ENCODE peak calls at places on chromosomes 16 and 17, in five cellular contexts. V is HepG2, I is K562, F is HCT116, Y is GM12878. S is an unnamed sample.

GRCh38 chr16:17927015-17927414 is 409.5 kb downstream of the NPIPA8 start:
- DNase-seq in V (no peak), I (no peak), F (no peak), Y (no peak), S (no peak)

GRCh38 chr16:59213952-59214351 is 479.8 kb upstream of the GOT2 start:
- DNase-seq in V (no peak), I (no peak), F (no peak), Y (no peak), S (no peak)

GRCh38 chr17:27800522-27800921 is at the start of gene NOS2:
- DNase-seq in V (peak; percentile 26), I (no peak), F (no peak), Y (no peak), S (no peak)

GRCh38 chr16:69424935-69425784 is 741 bp downstream of the CYB5B start:
- DNase-seq in V (no peak), I (no peak), F (no peak), Y (no peak), S (no peak)

GRCh38 chr17:37490638-37491614 is 1.2 kb downstream of the DUSP14 start:
- DNase-seq in V (peak; percentile 64), I (peak; percentile 55), F (peak; percentile 66), Y (no peak), S (peak; percentile 54)

GRCh38 chr17:1997146-1997586 is 28.0 kb downstream of the RTN4RL1 start:
- DNase-seq in V (peak; percentile 78), I (no peak), F (no peak), Y (no peak), S (no peak)

GRCh38 chr17:67069591-67070136 is 25.3 kb downstream of the CACNG1 start:
- DNase-seq in V (no peak), I (no peak), F (no peak), Y (no peak), S (no peak)

GRCh38 chr16:8849411-8850011 is 19.3 kb downstream of the CARHSP1 start:
- DNase-seq in V (no peak), I (no peak), F (no peak), Y (no peak), S (no peak)

GRCh38 chr17:58279016-58279671 is 1.6 kb downstream of the MPO start:
- DNase-seq in V (no peak), I (peak; percentile 47), F (no peak), Y (no peak), S (no peak)

GRCh38 chr17:67751101-67752074 is 33.7 kb downstream of the NOL11 start:
- DNase-seq in V (no peak), I (no peak), F (no peak), Y (no peak), S (peak; percentile 61)

GRCh38 chr17:27529230-27529796 is 73.1 kb downstream of the KSR1 start:
- DNase-seq in V (no peak), I (peak; percentile 44), F (no peak), Y (no peak), S (no peak)

GRCh38 chr16:35193956-35194355 is 1734.5 kb downstream of the TP53TG3F start:
- DNase-seq in V (no peak), I (no peak), F (no peak), Y (no peak), S (no peak)

GRCh38 chr17:28370035-28370743 is at the start of gene VTN:
- DNase-seq in V (peak; percentile 98), I (peak; percentile 64), F (no peak), Y (no peak), S (no peak)

GRCh38 chr16:4404247-4404966 is 12.0 kb downstream of the CORO7 start:
- DNase-seq in V (peak; percentile 51), I (peak; percentile 64), F (no peak), Y (no peak), S (peak; percentile 72)

GRCh38 chr17:26809033-26809432 is 484.9 kb upstream of the WSB1 start:
- DNase-seq in V (no peak), I (no peak), F (peak; percentile 10), Y (peak; percentile 9), S (no peak)

GRCh38 chr17:22266231-22266630 is 573.9 kb downstream of the KCNJ18 start:
- DNase-seq in V (no peak), I (peak; percentile 53), F (no peak), Y (no peak), S (no peak)

GRCh38 chr17:82298538-82299421 is 18.6 kb downstream of the CD7 start:
- DNase-seq in V (no peak), I (no peak), F (no peak), Y (no peak), S (peak; percentile 48)

GRCh38 chr16:70402916-70403659 is 35.8 kb downstream of the ST3GAL2 start:
- DNase-seq in V (peak; percentile 44), I (no peak), F (no peak), Y (no peak), S (no peak)

GRCh38 chr16:55501549-55502322 is 7.1 kb upstream of the LPCAT2 start:
- DNase-seq in V (no peak), I (peak; percentile 45), F (no peak), Y (no peak), S (peak; percentile 66)

GRCh38 chr17:61565213-61565612 is 25.8 kb downstream of the NACA2 start:
- DNase-seq in V (no peak), I (no peak), F (no peak), Y (no peak), S (no peak)

GRCh38 chr16:2339521-2340484 is 725 bp downstream of the ABCA3 start:
- DNase-seq in V (peak; percentile 15), I (peak; percentile 80), F (no peak), Y (no peak), S (peak; percentile 80)
- TF ChIP-seq EZH2 in V (no peak), I (no peak), F (no peak), Y (no peak), S (peak; percentile 86)

GRCh38 chr16:85028638-85029412 is 1.2 kb downstream of the KIAA0513 start:
- DNase-seq in V (no peak), I (no peak), F (no peak), Y (no peak), S (no peak)
- TF ChIP-seq ZNF274 in V (no peak), I (no peak), F (no peak), Y (no peak), S (no peak)

GRCh38 chr17:75894049-75894742 is 2.6 kb downstream of the TRIM65 start:
- DNase-seq in V (peak; percentile 65), I (no peak), F (no peak), Y (no peak), S (no peak)

GRCh38 chr17:75898065-75898464 is 1.3 kb upstream of the TRIM65 start:
- DNase-seq in V (no peak), I (no peak), F (no peak), Y (no peak), S (no peak)

GRCh38 chr17:75897076-75898019 is 597 bp upstream of the TRIM65 start:
- DNase-seq in V (no peak), I (no peak), F (no peak), Y (no peak), S (no peak)

GRCh38 chr17:75898791-75899190 is 2.0 kb upstream of the TRIM65 start:
- DNase-seq in V (no peak), I (no peak), F (no peak), Y (no peak), S (no peak)

GRCh38 chr17:75896360-75897075 is at the start of gene TRIM65:
- DNase-seq in V (peak; percentile 56), I (peak; percentile 92), F (no peak), Y (no peak), S (peak; percentile 92)
- TF ChIP-seq EZH2 in V (no peak), I (no peak), F (no peak), Y (no peak), S (no peak)

DNA sequence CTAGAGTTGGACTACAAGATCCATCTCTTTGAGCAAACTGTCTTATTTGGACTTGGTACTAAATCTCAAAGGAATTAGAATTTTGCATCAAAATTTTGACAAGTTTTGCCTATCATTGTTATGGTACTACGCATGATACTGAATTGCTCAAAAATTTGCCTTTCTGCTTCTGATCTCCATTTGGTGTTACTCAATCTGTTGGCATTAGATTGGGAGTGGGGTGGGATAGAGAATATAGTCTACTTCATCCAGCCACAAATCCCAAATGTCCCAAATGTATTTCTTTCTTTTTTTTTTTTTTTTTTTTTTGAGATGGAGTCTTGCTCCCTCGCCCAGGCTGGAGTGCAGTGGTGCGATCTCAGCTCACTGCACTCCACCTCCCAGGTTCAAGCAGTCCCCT is 204.8 kb downstream of the TANC2 start:
- DNase-seq in V (no peak), I (no peak), F (no peak), Y (no peak), S (no peak)
- TF ChIP-seq ZNF274 in V (no peak), I (no peak), F (no peak), Y (no peak), S (no peak)

GRCh38 chr17:48630925-48631692 is 5.0 kb upstream of the HOXB9 start:
- DNase-seq in V (no peak), I (peak; percentile 79), F (no peak), Y (no peak), S (no peak)

GRCh38 chr17:48630009-48630924 is 4.1 kb upstream of the HOXB9 start:
- DNase-seq in V (no peak), I (no peak), F (no peak), Y (no peak), S (no peak)

GRCh38 chr17:48627625-48628510 is 1.7 kb upstream of the HOXB9 start:
- DNase-seq in V (no peak), I (no peak), F (no peak), Y (no peak), S (no peak)

GRCh38 chr17:48628641-48629410 is 2.7 kb upstream of the HOXB9 start:
- DNase-seq in V (no peak), I (no peak), F (no peak), Y (no peak), S (no peak)

GRCh38 chr17:48629411-48629759 is 3.2 kb upstream of the HOXB9 start:
- DNase-seq in V (no peak), I (no peak), F (no peak), Y (no peak), S (no peak)
- TF ChIP-seq EZH2 in V (no peak), I (no peak), F (no peak), Y (no peak), S (peak; percentile 74)

DNA sequence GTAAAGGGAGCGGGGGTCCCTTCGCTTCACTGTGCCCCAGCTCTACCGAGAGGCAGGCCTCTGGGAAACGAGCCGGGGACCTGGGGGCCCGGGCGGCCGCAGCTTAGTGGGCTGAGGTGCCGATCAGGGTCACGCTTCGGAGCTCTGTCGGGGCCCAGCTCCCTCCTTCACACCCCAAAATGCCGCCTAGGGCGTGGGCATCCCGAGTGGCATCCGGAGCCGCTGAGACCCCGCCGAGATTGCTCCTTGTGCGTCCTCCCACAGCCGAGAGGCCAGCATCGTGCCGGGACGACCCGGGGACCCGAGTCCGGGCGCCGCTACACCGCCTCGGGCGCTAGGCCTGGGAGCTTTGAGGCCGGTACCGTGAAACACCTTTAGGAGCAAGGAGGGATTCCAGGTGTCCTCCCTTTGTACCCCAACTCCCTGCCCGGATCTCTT is 1.3 kb downstream of the SALL1 start:
- DNase-seq in V (no peak), I (no peak), F (no peak), Y (no peak), S (peak; percentile 59)
- TF ChIP-seq ZNF274 in V (no peak), I (no peak), F (no peak), Y (no peak), S (no peak)